ENCODE peak calls at places on chromosomes 2 and 18, in eight cellular contexts. A is stimulated activated CD4-positive, alpha-beta T cell treated with anti-CD3 and anti-CD28 coated beads, Interleukin-2, amount 100 ng/mL, for 4 hours; Q is cardiac septum; T is CD4-positive, CD25-positive, alpha-beta regulatory T cell; G is esophagus squamous epithelium; D is SHP77; U is naive thymus-derived CD8-positive, alpha-beta T cell; I is mesendoderm. F is an unnamed sample.

GRCh38 chr2:178287652-178288344 is 93.5 kb downstream of the OSBPL6 start:
- DNase-seq in A (no peak), Q (no peak), T (no peak), G (no peak), D (no peak), U (no peak), I (no peak), F (no peak)

GRCh38 chr2:37912056-37912455 is 13.0 kb upstream of the RMDN2 start:
- DNase-seq in A (no peak), Q (no peak), T (no peak), G (no peak), D (no peak), U (no peak), I (no peak), F (no peak)

GRCh38 chr2:127626175-127626574 is 19.8 kb upstream of the GPR17 start:
- DNase-seq in A (no peak), Q (no peak), T (no peak), G (no peak), D (no peak), U (no peak), I (no peak), F (no peak)

GRCh38 chr2:118312963-118313756 is 224.9 kb downstream of the INSIG2 start:
- DNase-seq in A (no peak), Q (no peak), T (no peak), G (no peak), D (no peak), U (no peak), I (peak; percentile 67), F (peak; percentile 43)

GRCh38 chr18:49648326-49648725 is 86.5 kb downstream of the LIPG start:
- DNase-seq in A (no peak), Q (no peak), T (no peak), G (no peak), D (no peak), U (no peak), I (no peak), F (no peak)

GRCh38 chr2:215933141-215933540 is 80.2 kb downstream of the MREG start:
- DNase-seq in A (no peak), Q (no peak), T (no peak), G (no peak), D (no peak), U (no peak), I (no peak), F (no peak)

GRCh38 chr18:67217551-67218166 is 298.9 kb downstream of the DSEL start:
- DNase-seq in A (peak; percentile 28), Q (no peak), T (peak; percentile 54), G (no peak), D (peak; percentile 24), U (peak; percentile 36), I (peak; percentile 46), F (peak; percentile 10)

GRCh38 chr2:192245329-192245728 is 50.6 kb upstream of the TMEFF2 start:
- DNase-seq in A (no peak), Q (no peak), T (no peak), G (no peak), D (no peak), U (no peak), I (no peak), F (no peak)

GRCh38 chr2:6846540-6846939 is 19.2 kb downstream of the CMPK2 start:
- DNase-seq in A (no peak), Q (no peak), T (no peak), G (no peak), D (no peak), U (no peak), I (no peak), F (no peak)

GRCh38 chr2:88638123-88638650 is 10.9 kb upstream of the EIF2AK3 start:
- DNase-seq in A (no peak), Q (no peak), T (no peak), G (no peak), D (no peak), U (no peak), I (no peak), F (no peak)

GRCh38 chr2:142058149-142058548 is 72.7 kb downstream of the LRP1B start:
- DNase-seq in A (no peak), Q (no peak), T (no peak), G (no peak), D (no peak), U (no peak), I (no peak), F (no peak)

GRCh38 chr2:146677280-146677679 is 1167.5 kb upstream of the ACVR2A start:
- DNase-seq in A (no peak), Q (no peak), T (no peak), G (no peak), D (no peak), U (no peak), I (peak; percentile 42), F (no peak)

GRCh38 chr2:219249203-219249980 is 3.7 kb upstream of the TUBA4B start:
- DNase-seq in A (peak; percentile 23), Q (peak; percentile 91), T (peak; percentile 44), G (no peak), D (peak; percentile 82), U (peak; percentile 30), I (peak; percentile 61), F (peak; percentile 36)

GRCh38 chr2:208163489-208163888 is at the start of gene CRYGA:
- DNase-seq in A (no peak), Q (no peak), T (no peak), G (no peak), D (no peak), U (no peak), I (no peak), F (no peak)

GRCh38 chr18:24408496-24408895 is 10.9 kb upstream of the OSBPL1A start:
- DNase-seq in A (no peak), Q (no peak), T (no peak), G (no peak), D (no peak), U (no peak), I (no peak), F (no peak)

GRCh38 chr2:149160701-149161217 is 122.3 kb downstream of the LYPD6B start:
- DNase-seq in A (no peak), Q (no peak), T (no peak), G (no peak), D (no peak), U (peak; percentile 51), I (peak; percentile 54), F (no peak)

GRCh38 chr2:210421916-210422315 is 54.6 kb downstream of the LANCL1 start:
- DNase-seq in A (no peak), Q (no peak), T (no peak), G (no peak), D (peak; percentile 9), U (no peak), I (peak; percentile 10), F (peak; percentile 8)

GRCh38 chr18:58221060-58221725 is 177.2 kb downstream of the NEDD4L start:
- DNase-seq in A (no peak), Q (no peak), T (no peak), G (no peak), D (no peak), U (no peak), I (peak; percentile 98), F (peak; percentile 87)

GRCh38 chr2:134193006-134193405 is 60.9 kb upstream of the MGAT5 start:
- DNase-seq in A (no peak), Q (no peak), T (no peak), G (no peak), D (no peak), U (no peak), I (peak; percentile 27), F (no peak)

GRCh38 chr2:173286153-173286809 is 68.4 kb upstream of the CDCA7 start:
- DNase-seq in A (no peak), Q (no peak), T (no peak), G (no peak), D (no peak), U (no peak), I (peak; percentile 25), F (no peak)

GRCh38 chr18:2087877-2088673 is 483.2 kb downstream of the METTL4 start:
- DNase-seq in A (no peak), Q (no peak), T (no peak), G (no peak), D (no peak), U (no peak), I (no peak), F (no peak)

GRCh38 chr2:18910843-18911242 is 321.5 kb upstream of the NT5C1B start:
- DNase-seq in A (no peak), Q (no peak), T (no peak), G (no peak), D (no peak), U (no peak), I (peak; percentile 81), F (peak; percentile 1)

GRCh38 chr2:127094509-127095366 is 12.2 kb downstream of the BIN1 start:
- DNase-seq in A (no peak), Q (no peak), T (no peak), G (no peak), D (no peak), U (no peak), I (peak; percentile 58), F (peak; percentile 71)

GRCh38 chr2:197705912-197706838 is 1.0 kb downstream of the MARS2 start:
- DNase-seq in A (no peak), Q (no peak), T (no peak), G (no peak), D (no peak), U (no peak), I (peak; percentile 50), F (peak; percentile 23)

GRCh38 chr18:49100226-49100968 is 149.6 kb upstream of the SMAD7 start:
- DNase-seq in A (no peak), Q (no peak), T (no peak), G (no peak), D (no peak), U (no peak), I (peak; percentile 26), F (no peak)

GRCh38 chr2:165803123-165803760 is 9.2 kb upstream of the GALNT3 start:
- DNase-seq in A (no peak), Q (no peak), T (no peak), G (no peak), D (no peak), U (no peak), I (no peak), F (no peak)

GRCh38 chr2:170660406-170660805 is 54.7 kb upstream of the SP5 start:
- DNase-seq in A (no peak), Q (no peak), T (no peak), G (no peak), D (peak; percentile 8), U (no peak), I (no peak), F (no peak)

GRCh38 chr2:16774091-16774490 is 108.5 kb upstream of the CYRIA start:
- DNase-seq in A (no peak), Q (no peak), T (no peak), G (no peak), D (no peak), U (no peak), I (peak; percentile 71), F (peak; percentile 13)

GRCh38 chr2:32777714-32778113 is 149.9 kb downstream of the TTC27 start:
- DNase-seq in A (no peak), Q (no peak), T (no peak), G (no peak), D (no peak), U (no peak), I (no peak), F (no peak)

GRCh38 chr2:108403494-108403893 is 25.7 kb downstream of the SULT1C4 start:
- DNase-seq in A (no peak), Q (no peak), T (no peak), G (no peak), D (no peak), U (no peak), I (peak; percentile 95), F (peak; percentile 84)

GRCh38 chr18:59820663-59821062 is 79.1 kb upstream of the PMAIP1 start:
- DNase-seq in A (no peak), Q (no peak), T (no peak), G (no peak), D (no peak), U (no peak), I (no peak), F (no peak)

GRCh38 chr2:20447437-20448245 is 767 bp downstream of the RHOB start:
- DNase-seq in A (no peak), Q (no peak), T (peak; percentile 15), G (no peak), D (no peak), U (no peak), I (peak; percentile 61), F (peak; percentile 61)

GRCh38 chr2:176074919-176075425 is 8.8 kb downstream of the EVX2 start:
- DNase-seq in A (no peak), Q (no peak), T (no peak), G (no peak), D (no peak), U (no peak), I (no peak), F (no peak)

GRCh38 chr18:33923980-33924379 is 300.7 kb downstream of the NOL4 start:
- DNase-seq in A (no peak), Q (no peak), T (no peak), G (no peak), D (peak; percentile 81), U (no peak), I (no peak), F (no peak)

F was measured in ELF-1.